ENCODE peak calls at places on chromosome 19, in four cellular contexts. Q is A549, C is K562, X is tibial nerve. S is an unnamed sample.

GRCh38 chr19:46453661-46454060 is 17.7 kb downstream of the PNMA8A start:
- DNase-seq in Q (no peak), C (no peak), X (no peak), S (no peak)

GRCh38 chr19:31350693-31351211 is 1.5 kb upstream of the TSHZ3 start:
- DNase-seq in Q (peak; percentile 24), C (peak; percentile 63), X (no peak), S (peak; percentile 43)

GRCh38 chr19:3146677-3147100 is 10.9 kb downstream of the GNA15 start:
- DNase-seq in Q (no peak), C (peak; percentile 70), X (no peak), S (no peak)

GRCh38 chr19:2274937-2275535 is 6.9 kb downstream of the PEAK3 start:
- DNase-seq in Q (peak; percentile 68), C (peak; percentile 53), X (no peak), S (peak; percentile 69)

GRCh38 chr19:3049089-3049488 is 13.2 kb downstream of the TLE5 start:
- DNase-seq in Q (no peak), C (no peak), X (no peak), S (no peak)

GRCh38 chr19:12777217-12778019 is 2.1 kb upstream of the HOOK2 start:
- DNase-seq in Q (peak; percentile 77), C (peak; percentile 82), X (no peak), S (peak; percentile 81)

GRCh38 chr19:13796301-13797057 is 1.2 kb downstream of the ZSWIM4 start:
- DNase-seq in Q (peak; percentile 87), C (no peak), X (peak; percentile 46), S (peak; percentile 53)

GRCh38 chr19:17058236-17058635 is 17.0 kb downstream of the HAUS8 start:
- DNase-seq in Q (no peak), C (no peak), X (no peak), S (no peak)

GRCh38 chr19:31781542-31781941 is 432.3 kb upstream of the TSHZ3 start:
- DNase-seq in Q (no peak), C (no peak), X (no peak), S (no peak)

GRCh38 chr19:16076958-16077611 is 790 bp downstream of the TPM4 start:
- DNase-seq in Q (no peak), C (peak; percentile 33), X (peak; percentile 64), S (peak; percentile 55)

GRCh38 chr19:47752440-47753211 is 7.3 kb downstream of the NOP53 start:
- DNase-seq in Q (no peak), C (no peak), X (no peak), S (no peak)

GRCh38 chr19:8074501-8074900 is 21.9 kb downstream of the CCL25 start:
- DNase-seq in Q (no peak), C (no peak), X (no peak), S (no peak)

GRCh38 chr19:10724573-10725071 is 6.7 kb downstream of the DNM2 start:
- DNase-seq in Q (no peak), C (peak; percentile 4), X (no peak), S (no peak)

GRCh38 chr19:29321116-29321515 is 108.2 kb upstream of the UQCRFS1 start:
- DNase-seq in Q (no peak), C (no peak), X (no peak), S (no peak)

GRCh38 chr19:3458595-3459284 is 21.6 kb downstream of the SMIM24 start:
- DNase-seq in Q (peak; percentile 68), C (no peak), X (no peak), S (no peak)

GRCh38 chr19:7759156-7759555 is 3.9 kb upstream of the CLEC4M start:
- DNase-seq in Q (no peak), C (no peak), X (no peak), S (no peak)

GRCh38 chr19:23991170-23991569 is 76.5 kb downstream of the ZNF726 start:
- DNase-seq in Q (peak; percentile 12), C (no peak), X (no peak), S (peak; percentile 83)

GRCh38 chr19:41088151-41088550 is at the start of gene CYP2A13:
- DNase-seq in Q (no peak), C (no peak), X (no peak), S (no peak)
- TF ChIP-seq EP300 in Q (no peak), C (no peak), X (no peak), S (no peak)

DNA sequence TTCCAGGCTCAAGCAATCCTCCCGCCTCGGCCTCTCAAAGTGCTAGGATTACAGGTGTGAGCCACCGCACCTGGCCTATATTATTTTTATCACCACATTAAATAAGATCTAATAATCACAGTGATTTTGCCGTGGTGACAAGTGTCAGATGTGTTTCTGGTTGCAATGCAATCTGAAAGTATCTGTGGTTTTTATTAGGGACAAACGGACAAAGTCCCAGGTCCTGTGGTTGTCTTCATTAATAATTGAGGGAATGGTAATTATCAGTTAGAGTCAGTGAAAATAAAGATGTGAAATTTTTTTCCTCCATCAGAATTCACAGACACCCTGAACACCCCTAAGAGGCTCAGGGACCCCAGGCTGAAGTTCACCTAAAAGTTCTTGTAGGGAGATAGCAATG is 1.3 kb upstream of the TICAM1 start:
- DNase-seq in Q (no peak), C (no peak), X (no peak), S (no peak)
- TF ChIP-seq EP300 in Q (no peak), C (no peak), X (no peak), S (no peak)

GRCh38 chr19:35740108-35740422 is 2.2 kb downstream of the IGFLR1 start:
- DNase-seq in Q (no peak), C (no peak), X (no peak), S (no peak)

GRCh38 chr19:35739275-35740107 is 2.8 kb downstream of the IGFLR1 start:
- DNase-seq in Q (no peak), C (no peak), X (no peak), S (no peak)

GRCh38 chr19:35742121-35742724 is at the start of gene IGFLR1:
- DNase-seq in Q (no peak), C (no peak), X (no peak), S (peak; percentile 44)

GRCh38 chr19:35741216-35741541 is 1.1 kb downstream of the IGFLR1 start:
- DNase-seq in Q (no peak), C (no peak), X (no peak), S (no peak)

GRCh38 chr19:35740423-35741215 is 1.6 kb downstream of the IGFLR1 start:
- DNase-seq in Q (peak; percentile 97), C (peak; percentile 98), X (peak; percentile 97), S (peak; percentile 98)
- TF ChIP-seq EP300 in Q (no peak), C (no peak), X (peak; percentile 80), S (peak; percentile 80)

GRCh38 chr19:33520844-33521479 is 629 bp downstream of the PEPD start:
- DNase-seq in Q (no peak), C (no peak), X (no peak), S (no peak)

GRCh38 chr19:33520048-33520643 is 1.4 kb downstream of the PEPD start:
- DNase-seq in Q (no peak), C (no peak), X (no peak), S (no peak)

GRCh38 chr19:33522371-33522662 is 726 bp upstream of the PEPD start:
- DNase-seq in Q (no peak), C (no peak), X (no peak), S (no peak)

GRCh38 chr19:33519416-33519815 is 2.2 kb downstream of the PEPD start:
- DNase-seq in Q (no peak), C (no peak), X (no peak), S (no peak)

GRCh38 chr19:33521480-33522370 is at the start of gene PEPD:
- DNase-seq in Q (peak; percentile 93), C (peak; percentile 98), X (peak; percentile 87), S (peak; percentile 90)
- TF ChIP-seq EP300 in Q (no peak), C (no peak), X (peak; percentile 90), S (no peak)

DNA sequence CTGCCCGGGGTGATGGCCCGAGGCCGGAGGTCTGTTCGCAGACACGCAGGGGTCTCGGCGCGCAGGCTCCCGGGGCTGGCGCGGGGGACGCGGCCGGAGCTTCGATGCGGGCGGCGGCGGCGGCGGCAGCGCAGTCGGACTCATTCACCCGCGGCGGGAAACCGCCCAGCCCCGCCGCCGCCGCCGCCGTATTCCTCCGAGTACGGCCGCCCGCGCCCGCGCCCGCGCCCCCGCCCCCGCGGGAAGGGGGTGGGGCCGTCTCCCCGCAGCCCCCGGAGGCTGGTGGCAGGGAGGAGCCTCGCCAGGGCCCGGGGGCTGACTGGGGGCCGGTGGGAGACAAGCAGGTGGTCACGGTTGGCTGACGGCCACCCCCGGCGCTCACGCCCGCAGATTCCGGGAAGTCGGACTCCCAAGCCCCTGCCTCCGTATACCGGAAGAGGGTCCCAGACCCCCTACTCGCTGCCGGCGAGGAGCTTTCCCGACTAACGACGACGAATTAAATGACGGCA is at the start of gene C2CD4C:
- DNase-seq in Q (no peak), C (peak; percentile 68), X (peak; percentile 10), S (no peak)
- TF ChIP-seq EP300 in Q (no peak), C (no peak), X (no peak), S (no peak)

DNA sequence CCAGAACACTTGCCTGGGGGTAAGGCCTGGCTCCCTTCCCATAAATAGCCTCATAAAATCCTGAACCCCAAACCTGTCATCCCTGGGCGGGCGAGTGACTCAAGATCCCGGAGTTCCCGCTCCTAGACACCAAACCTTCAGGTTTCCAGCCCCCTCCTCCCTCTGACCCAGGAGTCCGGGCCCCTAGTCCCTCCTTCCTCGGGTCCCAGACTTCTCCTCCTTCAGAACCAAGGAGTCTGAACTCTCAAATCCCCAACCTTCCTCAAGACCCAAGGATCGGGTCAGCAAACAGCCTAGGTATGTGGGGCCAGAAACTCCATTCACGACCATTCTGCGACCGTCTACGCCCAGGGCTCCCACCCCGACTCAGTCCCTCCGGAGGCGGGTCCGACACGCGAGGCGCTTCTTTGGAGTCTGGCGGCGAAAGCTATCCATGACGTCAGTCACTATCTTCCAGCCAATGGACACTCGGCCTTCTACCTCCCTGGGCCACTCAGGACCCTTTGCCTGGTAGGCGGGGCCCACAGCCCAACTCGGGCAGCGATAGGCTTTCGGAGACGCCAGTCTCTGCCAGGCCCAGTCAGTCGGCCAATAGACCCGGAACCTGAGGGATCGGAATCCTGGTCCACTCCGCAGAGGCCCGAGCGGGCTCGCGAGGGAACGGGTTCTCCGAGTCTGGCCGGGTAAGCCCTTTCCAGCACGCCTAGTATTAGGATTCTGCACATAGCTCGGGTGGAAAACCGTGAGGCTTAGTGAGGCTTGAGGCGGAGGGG is 6.6 kb upstream of the CNFN start:
- DNase-seq in Q (peak; percentile 100), C (peak; percentile 100), X (peak; percentile 93), S (peak; percentile 99)
- TF ChIP-seq EP300 in Q (no peak), C (no peak), X (peak; percentile 84), S (no peak)

GRCh38 chr19:49487277-49488045 is at the start of gene RPL13A:
- DNase-seq in Q (peak; percentile 100), C (peak; percentile 98), X (peak; percentile 99), S (peak; percentile 100)
- TF ChIP-seq EP300 in Q (no peak), C (peak; percentile 35), X (peak; percentile 100), S (no peak)

S was measured in stomach.